ENCODE peak calls at places on chromosomes 1 and 21, in four cellular contexts. One of them, this sample, is unnamed.

GRCh38 chr21:29077651-29078090 is 4.2 kb upstream of the CCT8 start:
- DNase-seq in GM12865: peak; percentile 77
- DNase-seq in adipocyte: no peak
- DNase-seq in skeletal muscle cell: no peak
- DNase-seq in this sample: no peak

GRCh38 chr1:165854101-165854845 is 26.9 kb downstream of the UCK2 start:
- DNase-seq in GM12865: peak; percentile 35
- DNase-seq in adipocyte: peak; percentile 77
- DNase-seq in skeletal muscle cell: peak; percentile 95
- DNase-seq in this sample: no peak

GRCh38 chr1:24294228-24294672 is 24.9 kb upstream of the GRHL3 start:
- DNase-seq in GM12865: no peak
- DNase-seq in adipocyte: peak; percentile 95
- DNase-seq in skeletal muscle cell: peak; percentile 96
- DNase-seq in this sample: no peak

GRCh38 chr1:14442669-14443068 is 155.8 kb upstream of the KAZN start:
- DNase-seq in GM12865: no peak
- DNase-seq in adipocyte: no peak
- DNase-seq in skeletal muscle cell: no peak
- DNase-seq in this sample: no peak

GRCh38 chr1:60893111-60893510 is 189.2 kb upstream of the NFIA start:
- DNase-seq in GM12865: no peak
- DNase-seq in adipocyte: no peak
- DNase-seq in skeletal muscle cell: no peak
- DNase-seq in this sample: no peak

GRCh38 chr1:199691540-199691939 is 336.0 kb upstream of the NR5A2 start:
- DNase-seq in GM12865: no peak
- DNase-seq in adipocyte: peak; percentile 32
- DNase-seq in skeletal muscle cell: peak; percentile 76
- DNase-seq in this sample: no peak

GRCh38 chr1:8790987-8791386 is 26.5 kb downstream of the RERE start:
- DNase-seq in GM12865: no peak
- DNase-seq in adipocyte: no peak
- DNase-seq in skeletal muscle cell: no peak
- DNase-seq in this sample: no peak

GRCh38 chr1:221907531-221907930 is 165.6 kb upstream of the DUSP10 start:
- DNase-seq in GM12865: no peak
- DNase-seq in adipocyte: no peak
- DNase-seq in skeletal muscle cell: peak; percentile 41
- DNase-seq in this sample: no peak

GRCh38 chr1:6245869-6246496 is 2.0 kb downstream of the HES3 start:
- DNase-seq in GM12865: peak; percentile 63
- DNase-seq in adipocyte: peak; percentile 30
- DNase-seq in skeletal muscle cell: no peak
- DNase-seq in this sample: no peak

GRCh38 chr1:19866758-19867157 is 15.4 kb upstream of the OTUD3 start:
- DNase-seq in GM12865: no peak
- DNase-seq in adipocyte: peak; percentile 32
- DNase-seq in skeletal muscle cell: no peak
- DNase-seq in this sample: no peak

GRCh38 chr1:2821970-2822620 is 20.6 kb upstream of the TTC34 start:
- DNase-seq in GM12865: peak; percentile 5
- DNase-seq in adipocyte: peak; percentile 23
- DNase-seq in skeletal muscle cell: no peak
- DNase-seq in this sample: peak; percentile 87

GRCh38 chr1:163170975-163171676 is 31.6 kb downstream of the RGS5 start:
- DNase-seq in GM12865: no peak
- DNase-seq in adipocyte: peak; percentile 67
- DNase-seq in skeletal muscle cell: no peak
- DNase-seq in this sample: no peak

GRCh38 chr1:107273515-107273914 is 132.7 kb downstream of the NTNG1 start:
- DNase-seq in GM12865: no peak
- DNase-seq in adipocyte: no peak
- DNase-seq in skeletal muscle cell: no peak
- DNase-seq in this sample: no peak

GRCh38 chr1:54696262-54696661 is 19.4 kb upstream of the TTC4 start:
- DNase-seq in GM12865: no peak
- DNase-seq in adipocyte: no peak
- DNase-seq in skeletal muscle cell: no peak
- DNase-seq in this sample: no peak

GRCh38 chr1:22471078-22471477 is 19.4 kb downstream of the ZBTB40 start:
- DNase-seq in GM12865: no peak
- DNase-seq in adipocyte: peak; percentile 3
- DNase-seq in skeletal muscle cell: peak; percentile 25
- DNase-seq in this sample: no peak

GRCh38 chr1:147892731-147893214 is 9.8 kb upstream of the GJA8 start:
- DNase-seq in GM12865: peak; percentile 50
- DNase-seq in adipocyte: peak; percentile 85
- DNase-seq in skeletal muscle cell: peak; percentile 19
- DNase-seq in this sample: no peak

GRCh38 chr21:21406918-21407317 is 408.7 kb downstream of the NCAM2 start:
- DNase-seq in GM12865: no peak
- DNase-seq in adipocyte: no peak
- DNase-seq in skeletal muscle cell: peak; percentile 5
- DNase-seq in this sample: no peak

GRCh38 chr1:231419147-231419546 is 2.9 kb downstream of the EGLN1 start:
- DNase-seq in GM12865: no peak
- DNase-seq in adipocyte: no peak
- DNase-seq in skeletal muscle cell: no peak
- DNase-seq in this sample: no peak

GRCh38 chr1:158654570-158654969 is 31.9 kb downstream of the SPTA1 start:
- DNase-seq in GM12865: no peak
- DNase-seq in adipocyte: no peak
- DNase-seq in skeletal muscle cell: no peak
- DNase-seq in this sample: no peak

GRCh38 chr1:211145944-211146343 is 12.0 kb upstream of the KCNH1 start:
- DNase-seq in GM12865: no peak
- DNase-seq in adipocyte: no peak
- DNase-seq in skeletal muscle cell: no peak
- DNase-seq in this sample: no peak

GRCh38 chr1:247914941-247915662 is 5.0 kb upstream of the OR2T8 start:
- DNase-seq in GM12865: no peak
- DNase-seq in adipocyte: no peak
- DNase-seq in skeletal muscle cell: no peak
- DNase-seq in this sample: no peak

GRCh38 chr1:237219751-237220150 is 177.8 kb downstream of the RYR2 start:
- DNase-seq in GM12865: no peak
- DNase-seq in adipocyte: no peak
- DNase-seq in skeletal muscle cell: no peak
- DNase-seq in this sample: no peak

GRCh38 chr1:116373451-116374339 is 651 bp downstream of the ATP1A1 start:
- DNase-seq in GM12865: peak; percentile 71
- DNase-seq in adipocyte: peak; percentile 69
- DNase-seq in skeletal muscle cell: no peak
- DNase-seq in this sample: peak; percentile 82

GRCh38 chr1:112702067-112702395 is 4.9 kb downstream of the RHOC start:
- DNase-seq in GM12865: no peak
- DNase-seq in adipocyte: no peak
- DNase-seq in skeletal muscle cell: no peak
- DNase-seq in this sample: no peak

GRCh38 chr1:67855944-67856343 is 22.7 kb upstream of the GNG12 start:
- DNase-seq in GM12865: no peak
- DNase-seq in adipocyte: no peak
- DNase-seq in skeletal muscle cell: no peak
- DNase-seq in this sample: no peak

GRCh38 chr21:29829514-29830255 is 110.1 kb downstream of the GRIK1 start:
- DNase-seq in GM12865: no peak
- DNase-seq in adipocyte: peak; percentile 15
- DNase-seq in skeletal muscle cell: peak; percentile 6
- DNase-seq in this sample: no peak

GRCh38 chr1:172537366-172537765 is 4.4 kb downstream of the SUCO start:
- DNase-seq in GM12865: no peak
- DNase-seq in adipocyte: no peak
- DNase-seq in skeletal muscle cell: no peak
- DNase-seq in this sample: no peak

DNA sequence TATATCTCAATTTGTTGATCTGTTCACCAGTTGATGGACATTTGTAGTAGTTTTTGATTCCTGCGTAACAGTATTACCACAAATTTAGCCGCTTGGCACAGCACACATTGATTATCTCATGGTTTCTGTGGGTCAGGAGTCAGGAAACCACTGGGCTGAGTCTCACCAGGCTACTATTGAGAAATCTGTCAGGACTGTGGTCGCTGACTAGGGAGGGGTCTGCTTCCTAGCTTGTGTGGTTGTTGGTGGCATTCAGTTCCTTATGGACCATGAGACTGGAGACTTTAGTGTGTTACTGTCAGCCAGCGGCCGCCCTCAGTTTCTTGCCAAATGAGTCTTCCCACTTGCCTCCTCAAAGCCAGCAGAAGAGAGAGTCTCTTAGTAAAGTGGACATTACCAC is 9.8 kb downstream of the PEX14 start:
- DNase-seq in GM12865: no peak
- DNase-seq in adipocyte: no peak
- DNase-seq in skeletal muscle cell: no peak
- DNase-seq in this sample: no peak
- H3K4me3 ChIP-seq in GM12865: no peak overlapping the region
- H3K4me3 ChIP-seq in adipocyte: no peak overlapping the region
- H3K4me3 ChIP-seq in skeletal muscle cell: no peak overlapping the region
- H3K4me3 ChIP-seq in this sample: no peak overlapping the region

GRCh38 chr1:203265541-203265940 is 36.1 kb upstream of the CHIT1 start:
- DNase-seq in GM12865: no peak
- DNase-seq in adipocyte: no peak
- DNase-seq in skeletal muscle cell: no peak
- DNase-seq in this sample: no peak

GRCh38 chr1:203269654-203270020 is 35.7 kb upstream of the BTG2 start:
- DNase-seq in GM12865: no peak
- DNase-seq in adipocyte: no peak
- DNase-seq in skeletal muscle cell: no peak
- DNase-seq in this sample: no peak

GRCh38 chr1:203268901-203269653 is 36.2 kb upstream of the BTG2 start:
- DNase-seq in GM12865: peak; percentile 84
- DNase-seq in adipocyte: peak; percentile 91
- DNase-seq in skeletal muscle cell: no peak
- DNase-seq in this sample: no peak

GRCh38 chr1:203267347-203267846 is 37.9 kb upstream of the BTG2 start:
- DNase-seq in GM12865: peak; percentile 88
- DNase-seq in adipocyte: peak; percentile 97
- DNase-seq in skeletal muscle cell: peak; percentile 52
- DNase-seq in this sample: peak; percentile 88

GRCh38 chr1:203267912-203268311 is 37.4 kb upstream of the BTG2 start:
- DNase-seq in GM12865: no peak
- DNase-seq in adipocyte: no peak
- DNase-seq in skeletal muscle cell: no peak
- DNase-seq in this sample: no peak
- H3K4me3 ChIP-seq in GM12865: peak overlapping the region; percentile 61
- H3K4me3 ChIP-seq in adipocyte: peak overlapping the region; percentile 93
- H3K4me3 ChIP-seq in skeletal muscle cell: peak overlapping the region; percentile 63
- H3K4me3 ChIP-seq in this sample: no peak overlapping the region

GRCh38 chr1:201291917-201292316 is 8.6 kb downstream of the PKP1 start:
- DNase-seq in GM12865: no peak
- DNase-seq in adipocyte: no peak
- DNase-seq in skeletal muscle cell: no peak
- DNase-seq in this sample: peak; percentile 19

GRCh38 chr1:201288007-201288406 is 4.7 kb downstream of the PKP1 start:
- DNase-seq in GM12865: no peak
- DNase-seq in adipocyte: no peak
- DNase-seq in skeletal muscle cell: no peak
- DNase-seq in this sample: peak; percentile 9

GRCh38 chr1:201288765-201289164 is 5.5 kb downstream of the PKP1 start:
- DNase-seq in GM12865: no peak
- DNase-seq in adipocyte: no peak
- DNase-seq in skeletal muscle cell: no peak
- DNase-seq in this sample: no peak

GRCh38 chr1:201286445-201286844 is 3.1 kb downstream of the PKP1 start:
- DNase-seq in GM12865: no peak
- DNase-seq in adipocyte: no peak
- DNase-seq in skeletal muscle cell: no peak
- DNase-seq in this sample: peak; percentile 48

GRCh38 chr1:201290551-201290950 is 7.2 kb downstream of the PKP1 start:
- DNase-seq in GM12865: no peak
- DNase-seq in adipocyte: no peak
- DNase-seq in skeletal muscle cell: no peak
- DNase-seq in this sample: peak; percentile 9
- H3K4me3 ChIP-seq in GM12865: no peak overlapping the region
- H3K4me3 ChIP-seq in adipocyte: no peak overlapping the region
- H3K4me3 ChIP-seq in skeletal muscle cell: no peak overlapping the region
- H3K4me3 ChIP-seq in this sample: no peak overlapping the region

DNA sequence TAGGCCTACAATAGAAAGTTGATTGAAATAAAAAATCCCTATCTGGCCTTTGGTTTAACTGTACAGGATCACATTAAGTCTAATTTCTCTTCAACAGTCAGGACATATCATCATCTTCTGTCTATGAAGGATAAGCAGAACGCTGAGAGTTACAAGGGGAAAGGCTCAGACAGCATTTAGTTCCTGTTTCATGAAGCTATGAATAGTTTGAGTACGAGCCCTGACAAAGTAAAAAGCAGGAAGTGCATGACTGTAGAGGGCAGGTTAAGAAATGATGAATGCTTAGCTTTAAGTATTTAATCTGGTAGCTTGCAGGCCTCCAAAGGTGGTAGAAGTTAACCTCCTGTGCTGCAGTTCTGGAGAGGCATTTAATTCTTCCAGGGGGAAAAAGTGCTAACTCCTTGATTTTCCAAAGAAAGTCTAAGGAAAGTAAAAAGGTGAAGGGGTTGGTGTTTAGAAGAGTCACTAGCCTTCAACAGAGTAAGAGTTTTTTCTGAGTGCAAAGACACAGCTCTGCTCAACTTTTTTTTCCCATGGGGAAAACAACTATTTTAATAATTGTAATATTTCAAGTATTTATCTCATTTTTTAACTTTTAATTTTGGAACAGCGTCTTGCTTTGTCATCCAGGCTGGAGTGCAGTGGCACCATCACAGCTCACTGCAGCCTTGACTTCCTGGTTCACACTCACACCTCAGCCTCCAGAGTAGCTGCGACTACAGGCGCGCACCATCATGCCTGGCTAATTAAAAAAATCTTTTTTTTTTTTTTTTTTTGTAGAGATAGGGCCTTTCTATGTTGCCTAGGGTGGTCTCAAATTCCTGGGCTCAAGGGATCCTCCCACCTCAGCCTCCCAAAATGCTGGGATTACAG is 202.8 kb downstream of the APP start:
- DNase-seq in GM12865: peak; percentile 81
- DNase-seq in adipocyte: no peak
- DNase-seq in skeletal muscle cell: no peak
- DNase-seq in this sample: no peak
- H3K4me3 ChIP-seq in GM12865: peak overlapping the region; percentile 19
- H3K4me3 ChIP-seq in adipocyte: no peak overlapping the region
- H3K4me3 ChIP-seq in skeletal muscle cell: no peak overlapping the region
- H3K4me3 ChIP-seq in this sample: no peak overlapping the region